ENCODE peak calls at places on chromosome 10, in seven cellular contexts. X is tibial artery; H is IMR-90; A is CD8-positive, alpha-beta memory T cell; D is heart right ventricle; V is GM23248; K is NT2/D1. Y is an unnamed sample. For H3K4me1, the result is how much of the 10 kb centered on the place peaks cover.

GRCh38 chr10:71033396-71033980 is 145.1 kb upstream of the PCBD1 start:
- DNase-seq in X (no peak), V (no peak), A (no peak), K (no peak), D (no peak), H (no peak), Y (no peak)

GRCh38 chr10:3225589-3225988 is 53.0 kb upstream of the PITRM1 start:
- DNase-seq in D (no peak), A (no peak), H (peak), K (no peak), X (no peak), V (peak), Y (no peak)

GRCh38 chr10:49776851-49777250 is 14.7 kb upstream of the OGDHL start:
- DNase-seq in D (no peak), K (no peak), A (no peak), H (no peak), V (no peak), X (no peak), Y (no peak)

GRCh38 chr10:62740885-62741284 is 63.6 kb upstream of the ADO start:
- DNase-seq in D (no peak), V (no peak), K (no peak), H (no peak), A (no peak), X (no peak), Y (no peak)

GRCh38 chr10:131647789-131648188 is 253.0 kb upstream of the PPP2R2D start:
- DNase-seq in A (no peak), H (no peak), X (no peak), V (no peak), D (no peak), K (no peak), Y (no peak)

GRCh38 chr10:96636546-96636945 is 49.7 kb upstream of the TM9SF3 start:
- DNase-seq in H (no peak), D (no peak), A (no peak), V (peak), X (no peak), K (no peak), Y (no peak)

GRCh38 chr10:62157601-62158000 is 111.0 kb downstream of the RTKN2 start:
- DNase-seq in H (no peak), K (no peak), D (no peak), V (no peak), A (no peak), X (no peak), Y (no peak)

GRCh38 chr10:85612378-85612775 is 754.2 kb downstream of the GRID1 start:
- DNase-seq in H (no peak), X (no peak), A (peak), K (no peak), D (no peak), V (no peak), Y (no peak)

GRCh38 chr10:115402690-115403089 is 309.5 kb downstream of the ATRNL1 start:
- DNase-seq in H (peak), D (no peak), X (no peak), K (no peak), V (peak), A (no peak), Y (no peak)

GRCh38 chr10:130867446-130868194 is 443.9 kb downstream of the TCERG1L start:
- DNase-seq in K (no peak), V (no peak), H (no peak), X (no peak), D (no peak), A (no peak), Y (no peak)

GRCh38 chr10:35611750-35612149 is 6.6 kb downstream of the GJD4 start:
- DNase-seq in D (no peak), A (no peak), V (no peak), X (no peak), K (no peak), H (no peak), Y (no peak)

GRCh38 chr10:118210276-118210675 is 131.8 kb downstream of the FAM204A start:
- DNase-seq in A (no peak), V (peak), H (no peak), X (no peak), K (no peak), D (no peak), Y (no peak)

GRCh38 chr10:63201118-63201517 is 68.0 kb downstream of the NRBF2 start:
- DNase-seq in K (no peak), A (no peak), H (no peak), D (no peak), X (no peak), V (no peak), Y (no peak)

GRCh38 chr10:132306951-132307751 is 599 bp downstream of the STK32C start:
- DNase-seq in A (peak), V (peak), X (no peak), D (no peak), K (no peak), H (no peak), Y (peak)

GRCh38 chr10:29081971-29082699 is 206.7 kb upstream of the LYZL1 start:
- DNase-seq in H (no peak), D (peak), V (no peak), A (no peak), K (no peak), X (no peak), Y (no peak)

GRCh38 chr10:113000876-113001598 is 51.0 kb downstream of the TCF7L2 start:
- DNase-seq in V (peak), A (no peak), X (no peak), H (no peak), D (no peak), K (no peak), Y (peak)

GRCh38 chr10:78905940-78906308 is 162.8 kb upstream of the ZMIZ1 start:
- DNase-seq in V (no peak), D (no peak), X (no peak), A (no peak), H (no peak), K (no peak), Y (no peak)

GRCh38 chr10:6574777-6575176 is 5.3 kb downstream of the PRKCQ start:
- DNase-seq in H (no peak), A (no peak), D (no peak), K (no peak), X (no peak), V (no peak), Y (no peak)

GRCh38 chr10:114550756-114551290 is 107.3 kb downstream of the ABLIM1 start:
- DNase-seq in H (peak), D (no peak), A (no peak), X (no peak), V (peak), K (no peak), Y (no peak)

GRCh38 chr10:68231916-68232315 is at the start of gene ATOH7:
- DNase-seq in A (no peak), X (no peak), D (no peak), V (no peak), K (no peak), H (peak), Y (no peak)

GRCh38 chr10:124944982-124945381 is 3.1 kb downstream of the ZRANB1 start:
- DNase-seq in D (no peak), X (no peak), H (peak), K (no peak), A (no peak), V (peak), Y (no peak)

GRCh38 chr10:31952066-31952465 is 23.4 kb upstream of the ARHGAP12 start:
- DNase-seq in X (no peak), V (no peak), A (no peak), K (no peak), H (no peak), D (no peak), Y (no peak)

GRCh38 chr10:45457487-45457886 is 83.5 kb downstream of the ALOX5 start:
- DNase-seq in K (no peak), X (no peak), H (no peak), A (no peak), D (no peak), V (no peak), Y (no peak)

DNA sequence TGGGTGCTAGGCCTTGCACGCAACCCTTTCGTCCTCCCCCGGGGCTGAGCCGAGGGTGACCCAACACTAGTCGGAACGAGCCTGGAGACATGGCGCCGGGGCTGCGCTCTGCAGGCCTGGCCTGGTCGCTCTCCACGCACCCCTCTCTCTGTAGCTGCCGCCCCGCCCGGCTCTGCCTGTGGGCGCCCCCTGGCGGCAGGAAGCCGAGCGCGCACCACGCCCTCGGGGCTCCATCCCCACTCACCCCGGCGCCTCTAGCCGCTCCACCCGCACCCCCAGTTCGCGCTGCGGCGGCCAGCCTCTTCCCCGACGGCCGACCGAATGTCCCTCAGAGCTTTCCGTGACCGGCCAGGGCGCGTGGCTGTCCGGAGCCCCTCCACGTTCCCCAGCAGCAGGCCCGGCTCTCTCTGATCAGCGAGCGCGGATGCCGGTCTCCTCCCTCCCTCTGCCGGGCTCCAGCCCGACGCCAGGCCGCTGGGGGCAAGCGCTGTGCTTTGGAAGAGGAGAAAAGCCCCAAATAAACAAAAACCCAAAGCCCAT is 29.1 kb upstream of the KCNK18 start:
- DNase-seq in X (peak), H (peak), A (peak), V (peak), D (peak), K (no peak), Y (no peak)
- H3K4me3 ChIP-seq in X (peak), H (no peak), A (peak), V (peak), D (peak), K (peak), Y (no peak)

GRCh38 chr10:103911021-103911459 is 6.9 kb downstream of the STN1 start:
- DNase-seq in D (no peak), X (no peak), A (peak), K (no peak), H (no peak), V (no peak), Y (no peak)
- H3K4me1 ChIP-seq in D (under half), X (under half), A (half or more), K (under half), H (under half), V (under half), Y (under half)

GRCh38 chr10:42836096-42836495 is 53.5 kb downstream of the BMS1 start:
- DNase-seq in V (no peak), H (no peak), X (no peak), D (no peak), A (no peak), K (no peak), Y (no peak)
- H3K4me3 ChIP-seq in V (no peak), H (no peak), X (no peak), D (no peak), A (no peak), K (no peak), Y (no peak)

GRCh38 chr10:84341983-84342382 is 13.6 kb downstream of the CCSER2 start:
- DNase-seq in X (no peak), D (no peak), V (no peak), A (no peak), K (peak), H (no peak), Y (no peak)
- H3K4me1 ChIP-seq in X (under half), D (half or more), V (under half), A (half or more), K (under half), H (under half), Y (under half)

DNA sequence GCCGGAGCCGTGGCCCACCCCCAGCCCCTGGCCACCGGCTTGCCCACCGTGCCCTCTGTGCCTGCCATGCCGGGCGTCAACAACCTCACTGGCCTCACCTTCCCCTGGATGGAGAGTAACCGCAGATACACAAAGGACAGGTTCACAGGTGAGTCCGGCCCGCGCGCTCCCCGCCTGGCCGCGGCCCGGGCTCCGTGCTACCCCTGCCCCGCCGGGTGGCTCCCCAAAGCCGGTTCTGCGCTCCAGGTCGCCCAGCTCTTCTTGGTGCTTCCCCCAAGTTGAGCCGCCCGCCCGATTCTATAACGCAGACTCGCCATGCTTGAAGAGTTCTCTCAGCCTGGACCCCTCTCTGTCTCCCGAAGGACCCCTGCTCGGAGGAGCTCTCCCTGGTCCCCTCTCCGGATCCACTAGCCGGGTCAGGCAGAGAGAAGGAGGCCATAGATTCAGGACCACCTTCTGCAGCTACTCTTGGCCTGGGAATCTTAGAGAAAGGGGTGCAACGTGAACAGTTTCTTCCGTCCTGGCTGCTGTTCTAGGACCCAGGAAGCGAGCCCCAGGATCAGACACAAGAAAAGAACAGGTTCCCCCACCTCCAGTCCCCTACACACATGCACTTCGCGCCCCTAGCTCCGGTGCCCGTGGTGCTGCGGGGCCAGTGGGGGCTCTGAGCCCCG is 999 bp downstream of the TLX1 start:
- DNase-seq in V (no peak), D (no peak), H (no peak), K (no peak), A (no peak), X (no peak), Y (no peak)
- H3K4me3 ChIP-seq in V (no peak), D (no peak), H (no peak), K (peak), A (no peak), X (peak), Y (no peak)

DNA sequence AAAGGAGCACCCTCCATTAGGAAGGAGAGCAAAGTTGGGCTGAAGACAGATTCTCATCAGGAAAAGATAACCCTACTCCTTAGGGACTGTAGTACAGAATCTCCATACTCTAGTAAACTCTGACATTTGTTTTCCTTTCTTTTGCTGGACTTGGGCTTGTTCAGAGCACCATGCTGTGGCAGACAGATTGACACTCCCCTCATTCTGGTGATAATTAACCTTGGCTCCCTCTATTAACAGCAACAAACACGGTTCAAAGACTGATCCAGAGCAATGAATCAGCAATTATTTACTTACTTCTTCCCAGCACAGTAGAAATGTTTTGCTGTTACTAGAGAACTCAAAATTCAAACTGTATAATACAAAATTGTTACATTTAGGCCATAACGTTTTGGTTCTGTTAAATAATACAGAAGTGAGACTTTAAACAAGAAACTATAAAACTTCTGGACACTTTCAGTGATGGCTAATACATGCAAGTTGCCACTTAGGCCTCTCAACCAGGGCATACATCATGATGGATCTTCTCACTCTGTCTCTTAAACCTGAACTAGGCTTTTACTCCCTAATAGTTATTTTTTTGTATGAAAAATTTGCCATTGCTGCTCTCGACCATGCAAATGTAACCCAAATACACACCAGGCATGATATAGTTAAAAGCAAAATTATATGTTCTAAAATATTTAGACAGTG is 639.0 kb downstream of the IPMK start:
- DNase-seq in K (peak), H (no peak), A (no peak), V (no peak), D (no peak), X (no peak), Y (no peak)
- H3K4me1 ChIP-seq in K (under half), H (under half), A (under half), V (under half), D (under half), X (under half), Y (under half)

DNA sequence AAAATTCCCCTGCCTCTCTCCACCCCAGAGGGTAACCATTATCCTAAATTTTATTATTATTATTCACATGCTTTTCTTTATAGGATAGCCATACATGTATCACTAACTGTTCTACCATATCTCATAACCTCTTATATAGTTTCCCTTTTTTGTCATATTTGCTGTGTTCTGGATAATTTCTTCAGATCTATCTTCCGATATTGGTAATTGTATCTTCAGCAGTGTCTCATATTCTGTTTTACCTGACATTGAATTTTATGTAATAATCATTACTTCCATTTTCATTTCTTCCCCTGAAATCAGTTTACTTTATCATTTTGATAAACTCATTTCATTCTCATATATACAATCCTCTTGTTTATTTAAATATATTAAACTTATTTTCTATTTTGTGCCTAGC is 273.5 kb downstream of the ADK start:
- DNase-seq in H (no peak), D (no peak), X (no peak), A (no peak), K (no peak), V (no peak), Y (no peak)
- H3K4me3 ChIP-seq in H (no peak), D (no peak), X (no peak), A (no peak), K (no peak), V (no peak), Y (no peak)

DNA sequence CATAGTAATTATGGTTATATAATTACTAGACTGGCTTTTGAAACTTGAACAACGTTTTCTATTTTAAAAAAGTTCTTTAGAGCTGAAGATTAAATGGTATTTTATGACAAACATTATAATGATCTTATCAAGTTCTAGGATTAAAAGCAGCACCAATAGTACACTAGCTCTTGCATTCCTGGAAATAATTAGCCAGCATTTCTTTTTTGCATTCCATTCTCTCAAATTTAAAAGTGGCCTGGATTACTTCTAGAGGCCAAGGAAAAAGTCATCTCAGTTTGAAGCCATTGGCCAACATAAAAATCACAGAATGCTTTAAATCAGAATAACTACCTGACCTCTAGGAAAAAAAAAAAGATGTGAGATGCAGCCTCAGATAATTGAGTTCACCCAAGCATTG is 1326.4 kb upstream of the SORCS1 start:
- DNase-seq in K (no peak), X (no peak), D (no peak), A (no peak), V (peak), H (no peak), Y (no peak)
- H3K4me1 ChIP-seq in K (under half), X (under half), D (under half), A (under half), V (under half), H (under half), Y (under half)

GRCh38 chr10:53534428-53534827 is 761.8 kb upstream of the MBL2 start:
- DNase-seq in A (no peak), X (no peak), V (no peak), H (no peak), K (no peak), D (no peak), Y (no peak)

GRCh38 chr10:53537508-53537907 is 764.9 kb upstream of the MBL2 start:
- DNase-seq in A (no peak), V (no peak), D (no peak), H (no peak), X (no peak), K (no peak), Y (no peak)

GRCh38 chr10:53536322-53536721 is 763.7 kb upstream of the MBL2 start:
- DNase-seq in H (peak), X (no peak), D (no peak), V (no peak), K (no peak), A (no peak), Y (no peak)
- H3K4me3 ChIP-seq in H (no peak), X (no peak), D (no peak), V (no peak), K (no peak), A (no peak), Y (no peak)

GRCh38 chr10:43942096-43942885 is 293.6 kb upstream of the ZNF32 start:
- DNase-seq in A (no peak), D (no peak), H (no peak), K (no peak), X (no peak), V (peak), Y (no peak)

GRCh38 chr10:43944742-43945730 is 296.4 kb upstream of the ZNF32 start:
- DNase-seq in A (no peak), H (no peak), K (no peak), X (no peak), D (peak), V (no peak), Y (no peak)

GRCh38 chr10:43943825-43944360 is 295.2 kb upstream of the ZNF32 start:
- DNase-seq in D (no peak), A (no peak), X (no peak), H (no peak), V (no peak), K (no peak), Y (no peak)

GRCh38 chr10:43940898-43941777 is 292.5 kb upstream of the ZNF32 start:
- DNase-seq in D (no peak), K (no peak), V (no peak), H (no peak), A (no peak), X (no peak), Y (no peak)

DNA sequence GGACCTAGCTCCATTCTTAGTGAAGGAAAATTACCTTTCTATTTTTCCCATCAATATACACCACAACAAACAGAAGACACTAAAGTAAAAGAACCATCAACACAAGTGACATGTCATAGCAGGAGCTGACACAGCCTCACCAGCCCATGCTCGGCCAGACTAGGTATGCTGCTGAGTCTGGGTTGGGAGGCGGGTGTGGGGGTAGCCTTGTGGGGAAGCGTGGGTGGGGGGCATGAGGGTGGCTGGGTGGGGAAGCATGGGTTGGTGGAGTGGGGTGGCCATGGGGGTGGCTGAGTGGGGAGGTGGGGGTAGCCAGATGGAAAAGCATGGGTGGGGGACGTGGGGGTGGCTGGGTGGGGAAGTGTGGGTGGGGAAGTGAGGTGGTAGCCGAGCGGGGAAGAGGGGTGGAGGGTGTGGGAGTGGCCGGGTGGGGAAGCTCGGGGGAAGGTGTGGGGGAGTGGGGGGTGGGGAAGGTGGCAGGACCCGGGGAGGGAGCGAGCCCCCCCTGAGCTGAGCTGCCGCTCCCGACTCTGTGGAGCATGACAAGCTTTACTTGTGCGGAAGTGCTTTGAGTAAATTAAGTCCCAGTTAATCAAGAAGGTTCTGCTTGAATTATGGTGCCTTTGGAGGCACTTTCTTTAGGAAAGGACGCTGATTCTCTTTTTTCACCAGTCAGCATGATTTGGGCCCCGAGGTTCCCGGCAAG is 294.6 kb upstream of the ZNF32 start:
- DNase-seq in X (no peak), H (no peak), D (no peak), A (no peak), K (no peak), V (no peak), Y (no peak)
- H3K4me1 ChIP-seq in X (under half), H (under half), D (under half), A (under half), K (under half), V (under half), Y (under half)

Y was measured in breast epithelium.